ENCODE peak calls at places on chromosomes 6 and 20, in seven cellular contexts. One of them, this sample, is unnamed.

GRCh38 chr20:63702036-63702665 is 5.6 kb downstream of the ARFRP1 start:
- DNase-seq in left ventricle myocardium inferior: no peak
- DNase-seq in mucosa of descending colon: peak
- DNase-seq in Panc1: no peak
- DNase-seq in epithelial cell of esophagus: no peak
- DNase-seq in A549: no peak
- DNase-seq in thoracic aorta: no peak
- DNase-seq in this sample: no peak

GRCh38 chr20:43755851-43756250 is 29.0 kb upstream of the GTSF1L start:
- DNase-seq in left ventricle myocardium inferior: no peak
- DNase-seq in mucosa of descending colon: no peak
- DNase-seq in Panc1: no peak
- DNase-seq in epithelial cell of esophagus: no peak
- DNase-seq in A549: no peak
- DNase-seq in thoracic aorta: no peak
- DNase-seq in this sample: no peak

GRCh38 chr6:159640722-159641482 is 52.1 kb downstream of the SOD2 start:
- DNase-seq in left ventricle myocardium inferior: no peak
- DNase-seq in mucosa of descending colon: no peak
- DNase-seq in Panc1: no peak
- DNase-seq in epithelial cell of esophagus: no peak
- DNase-seq in A549: no peak
- DNase-seq in thoracic aorta: no peak
- DNase-seq in this sample: no peak

GRCh38 chr20:58081842-58082241 is 146.6 kb downstream of the ANKRD60 start:
- DNase-seq in left ventricle myocardium inferior: no peak
- DNase-seq in mucosa of descending colon: no peak
- DNase-seq in Panc1: no peak
- DNase-seq in epithelial cell of esophagus: peak
- DNase-seq in A549: no peak
- DNase-seq in thoracic aorta: no peak
- DNase-seq in this sample: no peak

GRCh38 chr6:85680388-85680787 is 37.7 kb upstream of the SYNCRIP start:
- DNase-seq in left ventricle myocardium inferior: no peak
- DNase-seq in mucosa of descending colon: no peak
- DNase-seq in Panc1: no peak
- DNase-seq in epithelial cell of esophagus: no peak
- DNase-seq in A549: no peak
- DNase-seq in thoracic aorta: no peak
- DNase-seq in this sample: no peak

GRCh38 chr6:31578461-31579118 is 3.2 kb downstream of the TNF start:
- DNase-seq in left ventricle myocardium inferior: no peak
- DNase-seq in mucosa of descending colon: no peak
- DNase-seq in Panc1: no peak
- DNase-seq in epithelial cell of esophagus: peak
- DNase-seq in A549: no peak
- DNase-seq in thoracic aorta: no peak
- DNase-seq in this sample: no peak

GRCh38 chr6:165060636-165061190 is 248.7 kb downstream of the C6orf118 start:
- DNase-seq in left ventricle myocardium inferior: no peak
- DNase-seq in mucosa of descending colon: no peak
- DNase-seq in Panc1: no peak
- DNase-seq in epithelial cell of esophagus: peak
- DNase-seq in A549: no peak
- DNase-seq in thoracic aorta: no peak
- DNase-seq in this sample: no peak

GRCh38 chr6:109794201-109794926 is 103.3 kb downstream of the FIG4 start:
- DNase-seq in left ventricle myocardium inferior: no peak
- DNase-seq in mucosa of descending colon: no peak
- DNase-seq in Panc1: peak
- DNase-seq in epithelial cell of esophagus: peak
- DNase-seq in A549: no peak
- DNase-seq in thoracic aorta: no peak
- DNase-seq in this sample: no peak

GRCh38 chr6:40177596-40177995 is 243.3 kb upstream of the MOCS1 start:
- DNase-seq in left ventricle myocardium inferior: no peak
- DNase-seq in mucosa of descending colon: no peak
- DNase-seq in Panc1: no peak
- DNase-seq in epithelial cell of esophagus: no peak
- DNase-seq in A549: no peak
- DNase-seq in thoracic aorta: no peak
- DNase-seq in this sample: no peak

GRCh38 chr6:72624557-72625160 is 2.8 kb downstream of the KCNQ5 start:
- DNase-seq in left ventricle myocardium inferior: no peak
- DNase-seq in mucosa of descending colon: no peak
- DNase-seq in Panc1: no peak
- DNase-seq in epithelial cell of esophagus: peak
- DNase-seq in A549: peak
- DNase-seq in thoracic aorta: no peak
- DNase-seq in this sample: no peak

GRCh38 chr6:2839195-2839981 is 2.3 kb downstream of the SERPINB1 start:
- DNase-seq in left ventricle myocardium inferior: no peak
- DNase-seq in mucosa of descending colon: peak
- DNase-seq in Panc1: peak
- DNase-seq in epithelial cell of esophagus: peak
- DNase-seq in A549: peak
- DNase-seq in thoracic aorta: no peak
- DNase-seq in this sample: no peak

GRCh38 chr20:32898721-32899120 is 40.0 kb downstream of the EFCAB8 start:
- DNase-seq in left ventricle myocardium inferior: no peak
- DNase-seq in mucosa of descending colon: no peak
- DNase-seq in Panc1: no peak
- DNase-seq in epithelial cell of esophagus: no peak
- DNase-seq in A549: no peak
- DNase-seq in thoracic aorta: no peak
- DNase-seq in this sample: no peak

GRCh38 chr6:121932071-121933009 is 467.1 kb upstream of the HSF2 start:
- DNase-seq in left ventricle myocardium inferior: peak
- DNase-seq in mucosa of descending colon: no peak
- DNase-seq in Panc1: peak
- DNase-seq in epithelial cell of esophagus: no peak
- DNase-seq in A549: peak
- DNase-seq in thoracic aorta: no peak
- DNase-seq in this sample: no peak

GRCh38 chr20:37270586-37271420 is 9.2 kb upstream of the GHRH start:
- DNase-seq in left ventricle myocardium inferior: no peak
- DNase-seq in mucosa of descending colon: no peak
- DNase-seq in Panc1: no peak
- DNase-seq in epithelial cell of esophagus: peak
- DNase-seq in A549: no peak
- DNase-seq in thoracic aorta: no peak
- DNase-seq in this sample: no peak

GRCh38 chr20:30892704-30893345 is 364.6 kb upstream of the DEFB115 start:
- DNase-seq in left ventricle myocardium inferior: no peak
- DNase-seq in mucosa of descending colon: no peak
- DNase-seq in Panc1: no peak
- DNase-seq in epithelial cell of esophagus: no peak
- DNase-seq in A549: no peak
- DNase-seq in thoracic aorta: no peak
- DNase-seq in this sample: no peak

GRCh38 chr20:38617011-38617829 is 15.6 kb downstream of the ARHGAP40 start:
- DNase-seq in left ventricle myocardium inferior: no peak
- DNase-seq in mucosa of descending colon: no peak
- DNase-seq in Panc1: no peak
- DNase-seq in epithelial cell of esophagus: peak
- DNase-seq in A549: peak
- DNase-seq in thoracic aorta: no peak
- DNase-seq in this sample: no peak

GRCh38 chr6:108477034-108477433 is 83.7 kb upstream of the FOXO3 start:
- DNase-seq in left ventricle myocardium inferior: no peak
- DNase-seq in mucosa of descending colon: no peak
- DNase-seq in Panc1: no peak
- DNase-seq in epithelial cell of esophagus: no peak
- DNase-seq in A549: no peak
- DNase-seq in thoracic aorta: no peak
- DNase-seq in this sample: no peak

GRCh38 chr20:42308980-42309524 is 690.9 kb upstream of the CHD6 start:
- DNase-seq in left ventricle myocardium inferior: no peak
- DNase-seq in mucosa of descending colon: no peak
- DNase-seq in Panc1: no peak
- DNase-seq in epithelial cell of esophagus: no peak
- DNase-seq in A549: no peak
- DNase-seq in thoracic aorta: no peak
- DNase-seq in this sample: no peak

GRCh38 chr6:8277769-8278168 is 157.6 kb downstream of the SLC35B3 start:
- DNase-seq in left ventricle myocardium inferior: no peak
- DNase-seq in mucosa of descending colon: no peak
- DNase-seq in Panc1: no peak
- DNase-seq in epithelial cell of esophagus: no peak
- DNase-seq in A549: no peak
- DNase-seq in thoracic aorta: no peak
- DNase-seq in this sample: no peak

GRCh38 chr6:140538926-140539325 is 1164.5 kb upstream of the CITED2 start:
- DNase-seq in left ventricle myocardium inferior: no peak
- DNase-seq in mucosa of descending colon: no peak
- DNase-seq in Panc1: no peak
- DNase-seq in epithelial cell of esophagus: peak
- DNase-seq in A549: peak
- DNase-seq in thoracic aorta: no peak
- DNase-seq in this sample: no peak

DNA sequence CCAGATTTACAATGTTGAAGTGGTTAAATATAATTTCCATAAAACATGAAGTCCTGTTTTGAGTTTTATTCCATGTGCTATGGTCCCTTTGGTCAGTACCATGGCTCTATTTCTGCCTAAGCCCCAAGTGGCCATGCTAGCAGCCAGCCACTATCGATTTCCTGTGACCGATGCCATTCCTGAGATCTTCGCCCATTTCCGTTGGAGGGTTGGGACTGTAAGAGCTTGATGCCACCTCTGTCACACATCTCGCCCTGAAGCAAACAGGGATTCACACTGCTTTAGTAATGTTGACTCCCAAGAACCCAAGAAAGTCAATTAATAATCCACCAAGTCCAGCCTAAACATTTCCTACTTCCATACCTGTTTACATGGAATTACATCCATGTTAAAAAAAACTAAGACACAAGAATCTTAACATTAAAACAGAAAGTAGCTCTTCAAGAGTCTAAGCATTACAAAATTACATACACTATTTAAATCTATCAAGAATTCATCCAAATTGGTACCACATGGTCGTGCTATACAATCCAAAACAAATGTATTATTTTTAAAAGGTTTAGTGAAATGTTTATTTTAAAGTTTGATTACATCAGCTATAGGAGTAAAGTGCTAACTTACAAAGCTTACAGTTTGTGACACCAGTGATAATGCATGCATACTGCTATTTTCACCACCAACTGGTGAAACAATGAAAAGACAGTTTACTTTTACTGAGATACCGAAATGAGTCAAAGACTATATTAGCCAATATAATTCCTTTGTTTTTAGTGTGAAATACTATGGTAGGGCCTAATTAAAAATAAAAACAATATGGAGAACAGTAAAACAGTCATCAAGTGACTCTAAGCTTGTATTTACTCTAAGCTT is 2.5 kb downstream of the RBM39 start:
- DNase-seq in left ventricle myocardium inferior: no peak
- DNase-seq in mucosa of descending colon: no peak
- DNase-seq in Panc1: no peak
- DNase-seq in epithelial cell of esophagus: peak
- DNase-seq in A549: peak
- DNase-seq in thoracic aorta: no peak
- DNase-seq in this sample: no peak
- TF ChIP-seq CTCF in left ventricle myocardium inferior: peak
- TF ChIP-seq CTCF in mucosa of descending colon: no peak
- TF ChIP-seq CTCF in Panc1: no peak
- TF ChIP-seq CTCF in epithelial cell of esophagus: peak
- TF ChIP-seq CTCF in A549: no peak
- TF ChIP-seq CTCF in thoracic aorta: no peak
- TF ChIP-seq CTCF in this sample: peak

GRCh38 chr6:112923940-112924587 is 576.9 kb downstream of the RFPL4B start:
- DNase-seq in left ventricle myocardium inferior: no peak
- DNase-seq in mucosa of descending colon: no peak
- DNase-seq in Panc1: no peak
- DNase-seq in epithelial cell of esophagus: no peak
- DNase-seq in A549: no peak
- DNase-seq in thoracic aorta: no peak
- DNase-seq in this sample: no peak
- TF ChIP-seq CTCF in left ventricle myocardium inferior: no peak
- TF ChIP-seq CTCF in mucosa of descending colon: no peak
- TF ChIP-seq CTCF in Panc1: no peak
- TF ChIP-seq CTCF in epithelial cell of esophagus: no peak
- TF ChIP-seq CTCF in A549: no peak
- TF ChIP-seq CTCF in thoracic aorta: no peak
- TF ChIP-seq CTCF in this sample: no peak

DNA sequence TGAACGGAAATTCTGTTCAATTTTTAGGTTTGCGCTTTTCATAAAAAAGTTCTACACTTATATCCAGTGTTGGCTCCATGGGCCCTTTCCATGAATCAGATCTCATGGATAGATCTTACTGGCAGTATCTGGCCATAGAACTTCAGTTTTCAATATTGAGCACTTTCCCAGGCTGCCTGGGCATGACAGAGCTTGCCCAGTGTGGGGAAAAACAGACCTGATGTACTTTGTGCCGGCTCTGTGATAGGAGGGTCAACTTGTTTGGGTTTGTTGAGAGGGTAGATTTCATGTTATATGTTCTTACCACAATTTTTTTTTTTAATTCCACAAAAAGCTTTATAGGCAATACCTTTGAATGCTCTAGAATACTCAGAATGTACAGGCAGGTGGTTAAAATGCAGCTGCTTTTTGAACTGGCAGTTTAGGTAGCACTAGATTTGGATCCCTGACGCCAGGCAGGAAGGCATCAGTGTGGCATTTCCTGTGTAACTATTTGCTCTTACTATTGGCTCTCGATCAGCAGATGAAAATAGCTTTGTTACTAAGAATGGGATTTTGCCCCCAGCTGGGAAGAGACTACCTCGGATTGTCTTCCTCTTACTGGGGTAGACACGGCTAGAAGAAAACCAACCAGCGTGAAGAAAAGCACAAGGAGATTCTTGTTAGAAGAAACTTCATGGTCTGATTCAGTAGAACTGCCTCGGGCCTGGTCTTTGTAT is 404.9 kb upstream of the SOX4 start:
- DNase-seq in left ventricle myocardium inferior: no peak
- DNase-seq in mucosa of descending colon: no peak
- DNase-seq in Panc1: no peak
- DNase-seq in epithelial cell of esophagus: peak
- DNase-seq in A549: no peak
- DNase-seq in thoracic aorta: no peak
- DNase-seq in this sample: no peak
- TF ChIP-seq CTCF in left ventricle myocardium inferior: no peak
- TF ChIP-seq CTCF in mucosa of descending colon: no peak
- TF ChIP-seq CTCF in Panc1: no peak
- TF ChIP-seq CTCF in epithelial cell of esophagus: no peak
- TF ChIP-seq CTCF in A549: no peak
- TF ChIP-seq CTCF in thoracic aorta: no peak
- TF ChIP-seq CTCF in this sample: no peak

GRCh38 chr6:19028201-19028600 is 641.1 kb downstream of the RNF144B start:
- DNase-seq in left ventricle myocardium inferior: no peak
- DNase-seq in mucosa of descending colon: no peak
- DNase-seq in Panc1: no peak
- DNase-seq in epithelial cell of esophagus: peak
- DNase-seq in A549: no peak
- DNase-seq in thoracic aorta: no peak
- DNase-seq in this sample: no peak

DNA sequence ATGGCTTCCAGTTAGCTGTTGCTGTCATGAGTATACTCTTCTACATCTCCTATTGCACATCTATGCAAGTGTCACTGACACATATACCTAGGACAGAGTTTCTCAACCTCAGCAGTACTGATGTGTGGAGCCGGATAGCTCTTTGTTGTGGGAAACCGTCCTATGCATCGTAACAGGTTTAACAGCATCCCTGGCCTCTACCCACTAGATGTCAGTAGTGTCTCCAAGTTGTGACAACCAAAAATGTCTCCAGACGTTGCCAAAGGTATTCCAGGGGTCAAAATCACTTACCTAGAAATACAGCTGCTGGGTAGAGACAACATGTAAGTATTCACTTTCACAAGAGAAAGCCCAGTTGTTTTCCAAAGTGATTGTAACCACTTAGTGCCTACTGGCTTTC is 637.6 kb downstream of the RNF144B start:
- DNase-seq in left ventricle myocardium inferior: no peak
- DNase-seq in mucosa of descending colon: no peak
- DNase-seq in Panc1: peak
- DNase-seq in epithelial cell of esophagus: peak
- DNase-seq in A549: peak
- DNase-seq in thoracic aorta: no peak
- DNase-seq in this sample: no peak
- TF ChIP-seq CTCF in left ventricle myocardium inferior: peak
- TF ChIP-seq CTCF in mucosa of descending colon: no peak
- TF ChIP-seq CTCF in Panc1: peak
- TF ChIP-seq CTCF in epithelial cell of esophagus: peak
- TF ChIP-seq CTCF in A549: peak
- TF ChIP-seq CTCF in thoracic aorta: peak
- TF ChIP-seq CTCF in this sample: peak